ENCODE peak calls at places on chromosomes 11 and 22, in six cellular contexts. W is suprapubic skin, U is LoVo, K is skeletal muscle cell, T is NCI-H510A treated with DMSO at 0.1 percent for 48 hours, N is neuronal stem cell. R is an unnamed sample.

GRCh38 chr11:119093951-119094815 is 7.5 kb downstream of the DPAGT1 start:
- DNase-seq in W (no peak), U (no peak), K (no peak), T (peak), N (no peak), R (peak)

GRCh38 chr11:122089111-122089510 is 26.9 kb downstream of the BLID start:
- DNase-seq in W (no peak), U (no peak), K (no peak), T (no peak), N (no peak), R (no peak)

GRCh38 chr11:26599421-26599820 is 27.4 kb upstream of the MUC15 start:
- DNase-seq in W (no peak), U (no peak), K (peak), T (peak), N (no peak), R (no peak)

GRCh38 chr11:36493332-36493731 is 16.7 kb downstream of the TRAF6 start:
- DNase-seq in W (no peak), U (no peak), K (no peak), T (no peak), N (no peak), R (no peak)

GRCh38 chr11:109789911-109790310 is 303.3 kb upstream of the ZC3H12C start:
- DNase-seq in W (no peak), U (no peak), K (no peak), T (no peak), N (no peak), R (no peak)

GRCh38 chr11:129852125-129852740 is 36.6 kb downstream of the TMEM45B start:
- DNase-seq in W (no peak), U (no peak), K (no peak), T (no peak), N (no peak), R (no peak)

GRCh38 chr11:131530411-131530810 is 160.0 kb downstream of the NTM start:
- DNase-seq in W (no peak), U (no peak), K (no peak), T (no peak), N (peak), R (no peak)

GRCh38 chr11:107683807-107684206 is 28.0 kb downstream of the SLN start:
- DNase-seq in W (no peak), U (no peak), K (no peak), T (no peak), N (no peak), R (no peak)

GRCh38 chr11:100687630-100688395 is 725 bp downstream of the ARHGAP42 start:
- DNase-seq in W (no peak), U (peak), K (peak), T (no peak), N (peak), R (peak)

GRCh38 chr11:124193221-124193945 is 10.2 kb downstream of the OR10D3 start:
- DNase-seq in W (no peak), U (no peak), K (no peak), T (no peak), N (no peak), R (peak)

GRCh38 chr11:47007579-47007978 is 71.0 kb downstream of the CSTPP1 start:
- DNase-seq in W (no peak), U (no peak), K (no peak), T (no peak), N (no peak), R (no peak)

GRCh38 chr11:26830757-26831156 is 108.9 kb upstream of the SLC5A12 start:
- DNase-seq in W (no peak), U (no peak), K (no peak), T (no peak), N (no peak), R (no peak)

GRCh38 chr22:36860017-36860416 is 789 bp upstream of the NCF4 start:
- DNase-seq in W (no peak), U (no peak), K (no peak), T (no peak), N (no peak), R (no peak)

GRCh38 chr11:46295312-46295995 is 18.0 kb downstream of the CREB3L1 start:
- DNase-seq in W (no peak), U (no peak), K (no peak), T (no peak), N (peak), R (peak)

GRCh38 chr11:7899418-7899817 is 31.6 kb downstream of the OR10A6 start:
- DNase-seq in W (no peak), U (no peak), K (no peak), T (no peak), N (no peak), R (no peak)

GRCh38 chr11:123493393-123494063 is 63.5 kb downstream of the GRAMD1B start:
- DNase-seq in W (no peak), U (no peak), K (no peak), T (no peak), N (no peak), R (no peak)

GRCh38 chr22:50696251-50696798 is 23.7 kb downstream of the SHANK3 start:
- DNase-seq in W (peak), U (no peak), K (no peak), T (no peak), N (no peak), R (no peak)

GRCh38 chr11:86274503-86274902 is 27.5 kb upstream of the HIKESHI start:
- DNase-seq in W (no peak), U (no peak), K (no peak), T (no peak), N (no peak), R (no peak)

GRCh38 chr11:64607381-64608259 is 16.6 kb downstream of the SLC22A12 start:
- DNase-seq in W (no peak), U (no peak), K (no peak), T (no peak), N (no peak), R (no peak)

GRCh38 chr11:33930317-33931021 is 38.6 kb upstream of the LMO2 start:
- DNase-seq in W (no peak), U (no peak), K (no peak), T (no peak), N (no peak), R (no peak)

GRCh38 chr11:60059052-60059451 is 2.6 kb downstream of the MS4A3 start:
- DNase-seq in W (no peak), U (no peak), K (no peak), T (no peak), N (no peak), R (no peak)

GRCh38 chr11:1139441-1140066 is 18.2 kb upstream of the MUC5AC start:
- DNase-seq in W (no peak), U (no peak), K (no peak), T (no peak), N (no peak), R (no peak)

R was measured in HAP-1.